ENCODE peak calls at places on chromosomes 2 and 18, in ten cellular contexts. Y is breast epithelium, E is cardiac fibroblast, S is left ventricle myocardium inferior, O is fibroblast of pulmonary artery, I is stomach, R is WERI-Rb-1, K is K562, A is heart left ventricle, M is fibroblast of mammary gland. T is an unnamed sample.

GRCh38 chr18:77131100-77131651 is 1.4 kb downstream of the MBP start:
- DNase-seq in Y (no peak), E (peak), S (peak), O (peak), I (no peak), R (no peak), K (no peak), A (peak), M (peak), T (no peak)

GRCh38 chr2:2846379-2847130 is 515.5 kb upstream of the MYT1L start:
- DNase-seq in Y (no peak), E (no peak), S (peak), O (no peak), I (peak), R (peak), K (no peak), A (peak), M (no peak), T (no peak)

GRCh38 chr2:172351586-172351985 is 75.8 kb upstream of the ITGA6 start:
- DNase-seq in Y (no peak), E (no peak), S (no peak), O (no peak), I (no peak), R (no peak), K (no peak), A (no peak), M (no peak), T (no peak)

GRCh38 chr2:168851674-168852320 is 38.4 kb downstream of the SPC25 start:
- DNase-seq in Y (no peak), E (peak), S (no peak), O (peak), I (peak), R (no peak), K (peak), A (no peak), M (peak), T (peak)

GRCh38 chr2:172643142-172643541 is 87.3 kb downstream of the PDK1 start:
- DNase-seq in Y (no peak), E (no peak), S (no peak), O (no peak), I (no peak), R (no peak), K (no peak), A (no peak), M (peak), T (no peak)

GRCh38 chr18:10465157-10465990 is 10.9 kb downstream of the APCDD1 start:
- DNase-seq in Y (no peak), E (no peak), S (no peak), O (no peak), I (no peak), R (no peak), K (no peak), A (no peak), M (no peak), T (no peak)

GRCh38 chr2:71950256-71951066 is 197.2 kb downstream of the CYP26B1 start:
- DNase-seq in Y (no peak), E (peak), S (peak), O (no peak), I (no peak), R (no peak), K (no peak), A (peak), M (peak), T (no peak)

GRCh38 chr2:188978291-188979081 is 4.3 kb downstream of the COL3A1 start:
- DNase-seq in Y (no peak), E (peak), S (no peak), O (peak), I (no peak), R (no peak), K (no peak), A (no peak), M (peak), T (peak)

DNA sequence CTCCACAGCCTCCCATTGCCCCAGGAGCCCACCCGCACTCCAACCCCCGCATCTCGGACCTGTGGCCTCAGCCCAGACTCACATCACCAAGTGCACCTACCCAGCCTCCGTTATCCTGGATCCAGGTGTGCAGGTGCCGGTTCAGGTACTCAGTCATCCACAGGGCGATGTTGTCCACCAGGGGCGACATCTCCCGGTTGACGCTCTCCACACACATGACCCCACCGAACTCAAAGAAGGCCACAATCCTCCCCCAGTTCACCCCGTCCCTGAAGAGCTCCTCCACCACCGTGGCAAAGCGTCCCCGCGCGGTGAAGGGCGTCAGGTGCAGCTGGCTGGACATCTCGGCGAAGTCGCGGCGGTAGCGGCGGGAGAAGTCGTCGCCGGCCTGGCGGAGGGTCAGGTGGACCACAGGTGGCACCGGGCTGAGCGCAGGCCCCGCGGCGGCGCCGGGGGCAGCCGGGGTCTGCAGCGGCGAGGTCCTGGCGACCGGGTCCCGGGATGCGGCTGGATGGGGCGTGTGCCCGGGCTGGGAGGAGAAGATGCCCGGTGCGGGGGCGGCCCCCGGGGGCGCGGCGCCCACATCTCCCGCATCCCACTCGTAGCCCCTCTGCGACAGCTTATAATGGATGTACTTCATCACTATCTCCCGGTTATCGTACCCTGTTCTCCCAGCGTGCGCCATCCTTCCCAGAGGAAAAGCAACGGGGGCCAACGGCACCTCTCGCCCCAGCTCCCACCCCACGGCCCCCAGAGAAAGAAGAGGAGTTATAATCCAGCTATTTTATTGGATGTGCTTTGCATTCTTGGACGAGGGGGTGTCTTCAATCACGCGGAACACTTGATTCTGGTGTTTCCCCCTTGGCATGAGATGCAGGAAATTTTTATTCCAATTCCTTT is 1.3 kb downstream of the BCL2 start:
- DNase-seq in Y (peak), E (no peak), S (peak), O (no peak), I (peak), R (no peak), K (no peak), A (peak), M (no peak), T (no peak)
- TF ChIP-seq CTCF in Y (peak), E (peak), S (peak), O (peak), I (peak), R (peak), K (no peak), A (peak), M (peak), T (peak)

GRCh38 chr18:12291690-12292089 is 16.4 kb upstream of the TUBB6 start:
- DNase-seq in Y (no peak), E (no peak), S (no peak), O (no peak), I (no peak), R (no peak), K (peak), A (no peak), M (no peak), T (no peak)
- TF ChIP-seq CTCF in Y (no peak), E (no peak), S (no peak), O (no peak), I (no peak), R (no peak), K (no peak), A (no peak), M (no peak), T (no peak)

DNA sequence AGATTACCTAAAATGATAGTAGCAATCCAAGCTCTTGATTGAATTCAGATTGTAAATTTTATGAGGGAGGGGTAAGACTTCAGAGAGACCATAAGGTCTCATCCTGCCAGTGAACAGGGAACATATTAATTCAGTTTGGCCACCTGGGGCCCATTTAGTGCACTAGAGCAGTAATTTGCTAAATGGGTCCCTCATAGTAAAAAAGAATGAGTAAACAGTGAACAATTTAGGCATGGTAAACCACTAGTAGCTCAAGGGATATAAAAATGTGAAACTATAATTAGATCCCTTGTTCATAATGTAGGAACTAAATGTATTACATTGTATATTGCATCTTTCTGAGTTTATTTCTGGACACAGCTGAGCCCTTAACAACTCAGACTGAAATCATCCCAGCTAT is 4.9 kb upstream of the PHLPP1 start:
- DNase-seq in Y (no peak), E (no peak), S (no peak), O (no peak), I (no peak), R (no peak), K (no peak), A (no peak), M (peak), T (no peak)
- TF ChIP-seq CTCF in Y (no peak), E (no peak), S (no peak), O (no peak), I (no peak), R (no peak), K (no peak), A (no peak), M (peak), T (no peak)

DNA sequence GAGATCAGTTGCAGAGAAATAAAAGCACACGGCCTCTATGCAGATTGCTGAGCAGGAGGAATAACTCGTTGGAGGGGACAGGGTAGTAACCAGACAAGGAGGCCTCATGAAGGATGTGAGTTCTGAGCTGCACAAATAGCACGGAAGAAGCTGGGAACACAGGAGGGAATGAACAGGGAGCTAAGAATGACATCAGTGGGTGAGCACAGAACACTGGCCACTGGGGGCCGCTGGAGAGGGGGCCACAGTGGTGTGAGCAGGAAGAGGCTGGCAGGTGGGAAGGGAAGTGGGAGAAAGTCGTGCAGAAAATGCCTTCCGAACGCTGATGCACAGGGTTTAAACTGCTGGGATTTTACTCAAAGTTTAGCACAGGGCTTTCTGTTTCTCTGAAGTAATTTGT is 61.0 kb downstream of the ZAP70 start:
- DNase-seq in Y (no peak), E (peak), S (no peak), O (peak), I (no peak), R (peak), K (no peak), A (no peak), M (peak), T (no peak)
- TF ChIP-seq CTCF in Y (no peak), E (peak), S (peak), O (peak), I (no peak), R (peak), K (peak), A (no peak), M (peak), T (no peak)

GRCh38 chr2:158460632-158461297 is 4.0 kb downstream of the PKP4 start:
- DNase-seq in Y (no peak), E (peak), S (no peak), O (no peak), I (no peak), R (no peak), K (no peak), A (no peak), M (no peak), T (no peak)
- TF ChIP-seq CTCF in Y (no peak), E (no peak), S (peak), O (peak), I (no peak), R (no peak), K (no peak), A (peak), M (peak), T (peak)

GRCh38 chr2:186780701-186781316 is 68.2 kb downstream of the ZSWIM2 start:
- DNase-seq in Y (no peak), E (peak), S (no peak), O (peak), I (no peak), R (peak), K (no peak), A (no peak), M (peak), T (no peak)
- TF ChIP-seq CTCF in Y (no peak), E (peak), S (no peak), O (peak), I (no peak), R (peak), K (peak), A (no peak), M (peak), T (peak)

T was measured in AG09319.